ENCODE peak calls at places on chromosomes 5 and 9, in nine cellular contexts. C is CD4-positive, CD25-positive, alpha-beta regulatory T cell; V is Daoy; O is stimulated activated CD4-positive, alpha-beta T cell treated with anti-CD3 and anti-CD28 coated beads, Interleukin-2, amount 100 ng/mL, for 4 hours; K is stimulated activated effector memory CD8-positive, alpha-beta T cell treated with anti-CD3 and anti-CD28 coated beads, Interleukin-12 subunit alpha, Interleukin-12 subunit beta, amount 100 ng/mL, for 72 hours; U is H9; I is lung; J is AG09319; M is lower leg skin. P is an unnamed sample.

GRCh38 chr5:131185523-131186104 is 14.9 kb downstream of the LYRM7 start:
- DNase-seq in C (no peak), V (no peak), O (no peak), K (no peak), U (no peak), I (no peak), J (no peak), M (no peak), P (no peak)

GRCh38 chr9:137602661-137603060 is 2.8 kb upstream of the ARRDC1 start:
- DNase-seq in C (no peak), V (no peak), O (no peak), K (no peak), U (no peak), I (no peak), J (no peak), M (no peak), P (no peak)

GRCh38 chr5:148259288-148259687 is 9.3 kb upstream of the SPINK13 start:
- DNase-seq in C (no peak), V (no peak), O (no peak), K (no peak), U (no peak), I (no peak), J (no peak), M (no peak), P (no peak)

GRCh38 chr5:151675956-151676712 is 10.6 kb downstream of the SPARC start:
- DNase-seq in C (no peak), V (no peak), O (no peak), K (no peak), U (no peak), I (no peak), J (no peak), M (no peak), P (no peak)

GRCh38 chr9:79289856-79290255 is 281.9 kb upstream of the TLE4 start:
- DNase-seq in C (no peak), V (no peak), O (no peak), K (no peak), U (no peak), I (no peak), J (no peak), M (no peak), P (no peak)

GRCh38 chr5:135339623-135340022 is 59.4 kb downstream of the MACROH2A1 start:
- DNase-seq in C (no peak), V (no peak), O (no peak), K (no peak), U (no peak), I (no peak), J (no peak), M (no peak), P (no peak)

GRCh38 chr5:133026664-133027153 is 360 bp upstream of the ZCCHC10 start:
- DNase-seq in C (no peak), V (no peak), O (no peak), K (no peak), U (no peak), I (no peak), J (no peak), M (no peak), P (no peak)

GRCh38 chr5:541148-541887 is 17.1 kb upstream of the SLC9A3 start:
- DNase-seq in C (no peak), V (no peak), O (no peak), K (no peak), U (peak), I (no peak), J (no peak), M (no peak), P (no peak)

GRCh38 chr5:65327582-65327981 is 154.1 kb downstream of the ADAMTS6 start:
- DNase-seq in C (no peak), V (no peak), O (no peak), K (no peak), U (no peak), I (no peak), J (no peak), M (no peak), P (peak)

GRCh38 chr5:121628783-121629182 is 222.9 kb upstream of the FTMT start:
- DNase-seq in C (no peak), V (peak), O (no peak), K (no peak), U (no peak), I (no peak), J (no peak), M (no peak), P (no peak)

P was measured in AG04450.